ENCODE peak calls at places on chromosomes 6 and 20, in ten cellular contexts. F is AG04450; G is adipocyte; M is CD4-positive, alpha-beta T cell; V is CD8-positive, alpha-beta T cell; Z is endothelial cell of umbilical vein; L is PC-9; I is SK-N-SH; Y is right cardiac atrium; O is heart left ventricle. S is an unnamed sample. For H3K9me3, the result is how much of the 10 kb centered on the place peaks cover.

GRCh38 chr20:61960836-61961235 is 104.8 kb downstream of the TAF4 start:
- DNase-seq in F (no peak), Y (no peak), L (no peak), Z (no peak), V (no peak), G (no peak), M (no peak), I (no peak), O (no peak), S (no peak)

GRCh38 chr6:78947962-78948361 is 80.6 kb downstream of the IRAK1BP1 start:
- DNase-seq in O (no peak), L (peak), G (peak), Y (no peak), I (no peak), V (no peak), F (peak), Z (peak), M (no peak), S (peak)

GRCh38 chr6:1576711-1577110 is 33.0 kb upstream of the FOXC1 start:
- DNase-seq in F (no peak), V (no peak), O (no peak), G (no peak), L (no peak), M (no peak), Y (no peak), Z (no peak), I (no peak), S (no peak)

GRCh38 chr20:34452281-34452982 is 63.8 kb upstream of the DYNLRB1 start:
- DNase-seq in V (no peak), M (no peak), G (peak), F (no peak), Y (no peak), O (no peak), Z (no peak), L (no peak), I (peak), S (no peak)

GRCh38 chr6:150549577-150550184 is 50.0 kb upstream of the PLEKHG1 start:
- DNase-seq in O (no peak), M (no peak), Z (no peak), L (peak), G (no peak), I (no peak), F (no peak), Y (no peak), V (no peak), S (no peak)

GRCh38 chr6:16947461-16948159 is 154.2 kb upstream of the STMND1 start:
- DNase-seq in I (no peak), L (peak), G (peak), F (peak), Z (peak), M (no peak), V (no peak), Y (no peak), O (no peak), S (peak)

GRCh38 chr6:137623293-137623692 is 129.1 kb upstream of the OLIG3 start:
- DNase-seq in Y (no peak), I (no peak), Z (no peak), V (no peak), F (no peak), O (no peak), G (no peak), L (no peak), M (no peak), S (no peak)

GRCh38 chr6:144140859-144141258 is 9.5 kb upstream of the STX11 start:
- DNase-seq in G (no peak), V (no peak), M (no peak), I (no peak), Y (no peak), Z (no peak), L (no peak), O (no peak), F (no peak), S (no peak)

GRCh38 chr6:70135219-70135769 is 167.6 kb downstream of the COL9A1 start:
- DNase-seq in G (no peak), L (no peak), M (no peak), V (no peak), I (no peak), F (no peak), O (no peak), Y (no peak), Z (no peak), S (no peak)

GRCh38 chr6:4809999-4810918 is 34.1 kb downstream of the CDYL start:
- DNase-seq in Z (peak), L (peak), V (no peak), Y (no peak), M (no peak), G (peak), O (no peak), I (no peak), F (no peak), S (peak)

GRCh38 chr6:39357998-39358686 is 35.6 kb upstream of the KCNK16 start:
- DNase-seq in Y (no peak), V (no peak), G (peak), I (peak), M (no peak), F (peak), L (no peak), Z (peak), O (peak), S (peak)

GRCh38 chr6:2940010-2940850 is 31.1 kb downstream of the SERPINB6 start:
- DNase-seq in F (no peak), Y (no peak), I (no peak), V (peak), L (no peak), M (peak), O (no peak), Z (no peak), G (no peak), S (no peak)

GRCh38 chr6:139452176-139452876 is 77.9 kb upstream of the CITED2 start:
- DNase-seq in Z (peak), Y (no peak), G (peak), L (peak), I (no peak), V (no peak), F (no peak), M (no peak), O (no peak), S (no peak)

GRCh38 chr20:388034-388994 is 7.8 kb downstream of the TRIB3 start:
- DNase-seq in F (no peak), I (no peak), O (no peak), L (no peak), M (no peak), G (no peak), Y (no peak), Z (no peak), V (no peak), S (no peak)

GRCh38 chr6:344816-345340 is 46.7 kb upstream of the IRF4 start:
- DNase-seq in F (no peak), G (no peak), Z (no peak), I (no peak), M (no peak), V (no peak), L (no peak), O (peak), Y (no peak), S (peak)

GRCh38 chr20:52965380-52965779 is 6.8 kb upstream of the TSHZ2 start:
- DNase-seq in L (no peak), M (no peak), Y (no peak), Z (no peak), G (no peak), I (no peak), O (no peak), V (no peak), F (no peak), S (no peak)

DNA sequence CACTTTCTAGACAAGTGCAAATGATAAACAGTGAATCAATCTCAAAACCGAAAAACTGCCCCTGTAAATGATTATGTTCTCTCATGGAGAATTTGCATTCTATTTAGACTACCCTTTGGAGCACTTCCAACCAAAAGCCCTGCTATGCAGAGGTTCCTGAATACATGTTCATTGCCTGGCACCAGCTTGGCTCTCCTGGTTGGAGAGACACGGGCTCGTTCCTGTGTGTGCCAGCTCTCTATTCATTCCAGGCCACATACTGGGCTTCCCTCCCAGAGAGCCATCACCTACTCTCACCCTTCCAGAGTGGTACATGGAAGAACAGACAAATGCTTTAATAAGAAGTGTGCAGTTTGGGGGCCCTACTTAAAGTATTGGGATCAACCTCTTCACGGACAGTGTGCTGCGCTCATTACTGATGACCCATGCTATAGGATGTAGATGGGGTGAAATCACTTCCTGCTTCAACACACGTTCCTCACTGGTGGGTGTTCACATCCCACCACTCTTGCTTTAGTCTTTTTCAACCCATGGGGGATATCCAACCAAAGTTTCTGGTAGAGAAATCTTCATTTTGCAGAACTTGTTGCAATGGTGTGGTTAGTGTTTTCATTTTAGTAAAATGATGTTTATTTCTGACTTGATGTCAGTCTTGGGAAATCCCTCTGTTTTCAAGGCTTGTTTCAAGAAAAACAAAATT is 38.5 kb upstream of the NAA20 start:
- DNase-seq in F (no peak), Y (no peak), V (no peak), I (no peak), M (no peak), G (no peak), L (no peak), O (peak), Z (no peak), S (no peak)
- H3K9me3 ChIP-seq in F (under half), Y (under half), V (under half), I (under half), M (under half), G (under half), L (under half), O (under half), Z (under half), S (under half)

DNA sequence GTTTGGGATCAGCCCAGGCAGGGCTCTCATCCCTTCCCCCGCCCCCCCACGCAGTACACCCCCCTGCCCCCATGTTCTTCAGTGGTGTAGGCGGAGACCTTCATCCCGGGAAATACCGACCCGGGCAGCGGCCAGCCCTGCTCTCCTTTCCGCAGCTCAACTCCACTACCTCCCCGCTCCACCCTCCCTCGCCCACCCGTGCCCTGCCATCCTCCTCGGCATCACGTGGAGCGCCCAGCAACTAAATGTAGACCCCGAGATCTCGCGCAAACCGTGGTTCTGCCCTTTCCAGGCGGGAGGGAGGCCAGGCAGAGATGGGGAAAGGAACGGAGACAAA is 1932.2 kb upstream of the DEFB115 start:
- DNase-seq in I (no peak), V (no peak), Z (no peak), L (no peak), M (no peak), Y (peak), F (no peak), G (no peak), O (no peak), S (no peak)
- H3K9me3 ChIP-seq in I (under half), V (under half), Z (under half), L (under half), M (under half), Y (under half), F (under half), G (under half), O (under half), S (under half)

GRCh38 chr6:33822575-33823395 is 19.0 kb upstream of the MLN start:
- DNase-seq in O (no peak), L (no peak), V (no peak), I (peak), Z (peak), Y (no peak), F (no peak), M (no peak), G (no peak), S (peak)
- H3K9me3 ChIP-seq in O (under half), L (under half), V (under half), I (under half), Z (under half), Y (under half), F (under half), M (under half), G (under half), S (under half)

GRCh38 chr20:29472606-29473005 is 1784.9 kb upstream of the DEFB115 start:
- DNase-seq in Y (no peak), G (no peak), I (no peak), Z (no peak), M (no peak), V (no peak), F (no peak), O (no peak), L (no peak), S (no peak)
- H3K9me3 ChIP-seq in Y (under half), G (under half), I (under half), Z (under half), M (under half), V (under half), F (under half), O (under half), L (under half), S (under half)